ENCODE peak calls at places on chromosome 13, in nine cellular contexts. S, F, K, R, M, O, N, W and V are unnamed samples.

GRCh38 chr13:79385694-79386093 is 20.4 kb downstream of the RBM26 start:
- DNase-seq in S (no peak), F (no peak), K (no peak), R (no peak), M (no peak), O (no peak), N (no peak), W (no peak), V (no peak)

GRCh38 chr13:36766295-36766694 is 52.7 kb upstream of the RFXAP start:
- DNase-seq in S (no peak), F (no peak), K (no peak), R (no peak), M (peak), O (no peak), N (no peak), W (no peak), V (no peak)

GRCh38 chr13:41848435-41849255 is 112.3 kb downstream of the VWA8 start:
- DNase-seq in S (no peak), F (no peak), K (no peak), R (no peak), M (peak), O (no peak), N (no peak), W (no peak), V (no peak)

GRCh38 chr13:45925151-45925550 is 73.6 kb upstream of the SIAH3 start:
- DNase-seq in S (no peak), F (no peak), K (no peak), R (no peak), M (no peak), O (no peak), N (no peak), W (no peak), V (no peak)

GRCh38 chr13:111361873-111362648 is 41.6 kb downstream of the TEX29 start:
- DNase-seq in S (no peak), F (no peak), K (no peak), R (no peak), M (no peak), O (no peak), N (no peak), W (no peak), V (no peak)

GRCh38 chr13:85247780-85248179 is 551.4 kb downstream of the SLITRK6 start:
- DNase-seq in S (no peak), F (no peak), K (no peak), R (no peak), M (no peak), O (no peak), N (no peak), W (no peak), V (no peak)

GRCh38 chr13:53562419-53562818 is 533.8 kb downstream of the OLFM4 start:
- DNase-seq in S (no peak), F (no peak), K (no peak), R (no peak), M (no peak), O (no peak), N (no peak), W (no peak), V (no peak)

GRCh38 chr13:29369060-29369743 is 226.3 kb downstream of the SLC7A1 start:
- DNase-seq in S (no peak), F (peak), K (no peak), R (no peak), M (peak), O (peak), N (no peak), W (no peak), V (no peak)

DNA sequence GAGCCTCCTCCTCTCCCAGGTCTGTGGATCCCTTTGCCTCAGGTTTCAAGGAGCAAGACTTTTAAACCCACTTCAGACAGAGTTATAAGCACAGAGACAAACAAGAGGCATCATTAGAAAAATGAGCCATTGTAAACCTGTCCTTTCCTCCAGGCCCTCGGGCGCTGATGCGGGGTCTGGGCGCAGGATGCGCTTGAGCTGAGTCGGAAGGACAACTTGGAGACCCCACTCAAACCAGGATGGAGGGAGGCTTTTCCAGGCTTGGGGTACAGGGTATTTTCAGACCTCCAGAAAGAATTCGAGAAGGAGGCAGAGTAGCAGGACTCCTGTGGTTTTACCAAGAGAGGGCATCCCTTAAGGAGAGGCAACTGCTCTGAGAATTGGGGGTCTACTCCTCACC is 155.6 kb downstream of the NUFIP1 start:
- DNase-seq in S (no peak), F (no peak), K (no peak), R (no peak), M (no peak), O (no peak), N (no peak), W (no peak), V (no peak)
- TF ChIP-seq CTCF in S (no peak), F (no peak), K (no peak), R (no peak), M (no peak), O (no peak), N (no peak), W (no peak), V (no peak)

GRCh38 chr13:91162180-91162579 is 185.3 kb upstream of the MIR17HG start:
- DNase-seq in S (no peak), F (no peak), K (no peak), R (no peak), M (no peak), O (no peak), N (no peak), W (no peak), V (no peak)
- TF ChIP-seq CTCF in S (no peak), F (no peak), K (no peak), R (peak), M (no peak), O (peak), N (no peak), W (no peak), V (no peak)

GRCh38 chr13:74301200-74302063 is 167.2 kb upstream of the KLF12 start:
- DNase-seq in S (no peak), F (no peak), K (no peak), R (no peak), M (peak), O (no peak), N (no peak), W (no peak), V (no peak)

GRCh38 chr13:74305876-74306275 is 171.7 kb upstream of the KLF12 start:
- DNase-seq in S (no peak), F (no peak), K (no peak), R (no peak), M (no peak), O (no peak), N (no peak), W (no peak), V (no peak)

DNA sequence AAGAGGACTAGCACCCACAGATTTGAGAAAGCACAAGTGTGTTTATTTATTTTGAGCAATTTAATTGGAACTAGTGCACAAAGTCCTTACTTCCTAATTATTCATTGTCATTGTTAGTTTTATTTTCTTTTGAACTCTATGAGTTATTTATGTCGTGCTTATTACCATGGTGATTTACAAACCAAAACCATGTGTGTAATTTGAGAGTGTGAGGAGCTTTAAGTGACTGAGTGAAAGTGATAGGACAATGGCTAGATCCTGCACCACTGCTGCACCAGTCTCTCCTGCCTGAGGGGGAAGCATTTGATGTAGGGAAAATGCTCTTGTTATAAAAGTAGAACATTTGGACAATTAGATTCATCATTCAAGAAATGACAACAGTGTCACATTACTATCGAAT is 172.3 kb upstream of the KLF12 start:
- DNase-seq in S (no peak), F (peak), K (no peak), R (no peak), M (peak), O (no peak), N (no peak), W (no peak), V (peak)
- TF ChIP-seq CTCF in S (no peak), F (no peak), K (no peak), R (peak), M (no peak), O (no peak), N (no peak), W (no peak), V (peak)

GRCh38 chr13:94342436-94343242 is 136.8 kb downstream of the DCT start:
- DNase-seq in S (no peak), F (no peak), K (no peak), R (no peak), M (no peak), O (no peak), N (no peak), W (no peak), V (no peak)

GRCh38 chr13:94346261-94347019 is 133.0 kb downstream of the DCT start:
- DNase-seq in S (no peak), F (no peak), K (no peak), R (no peak), M (no peak), O (no peak), N (no peak), W (no peak), V (no peak)

GRCh38 chr13:94344126-94344863 is 135.2 kb downstream of the DCT start:
- DNase-seq in S (no peak), F (no peak), K (no peak), R (no peak), M (no peak), O (no peak), N (no peak), W (no peak), V (no peak)

GRCh38 chr13:94343243-94343585 is 136.3 kb downstream of the DCT start:
- DNase-seq in S (no peak), F (no peak), K (no peak), R (no peak), M (peak), O (peak), N (no peak), W (no peak), V (no peak)

GRCh38 chr13:94345374-94346195 is 133.9 kb downstream of the DCT start:
- DNase-seq in S (no peak), F (peak), K (no peak), R (no peak), M (peak), O (peak), N (no peak), W (no peak), V (no peak)
- TF ChIP-seq CTCF in S (no peak), F (peak), K (peak), R (peak), M (no peak), O (peak), N (no peak), W (no peak), V (no peak)

GRCh38 chr13:39144941-39145533 is 106.8 kb downstream of the NHLRC3 start:
- DNase-seq in S (peak), F (peak), K (no peak), R (no peak), M (peak), O (peak), N (peak), W (peak), V (peak)
- TF ChIP-seq CTCF in S (peak), F (peak), K (peak), R (peak), M (peak), O (peak), N (peak), W (peak), V (peak)